ENCODE peak calls at places on chromosomes 11 and 22, in seven cellular contexts. Q is neuronal stem cell, D is mesenchymal stem cell, Y is IMR-90, C is H9, S is H1, I is trophoblast cell. O is an unnamed sample.

GRCh38 chr11:78961186-78961782 is 386.6 kb upstream of the NARS2 start:
- DNase-seq in C (peak; percentile 87), S (peak; percentile 56), Y (peak; percentile 46), I (peak; percentile 72), D (peak; percentile 37), Q (peak; percentile 27), O (peak; percentile 92)

GRCh38 chr11:71330996-71331395 is 78.6 kb upstream of the SHANK2 start:
- DNase-seq in C (no peak), Y (no peak), S (no peak), I (no peak), D (no peak), Q (no peak), O (no peak)

GRCh38 chr22:32997295-32997694 is 60.9 kb downstream of the SYN3 start:
- DNase-seq in Q (no peak), C (no peak), I (no peak), Y (no peak), S (peak; percentile 13), D (no peak), O (no peak)

GRCh38 chr11:114259551-114259983 is 36.6 kb upstream of the NNMT start:
- DNase-seq in C (no peak), I (no peak), D (no peak), Q (no peak), Y (no peak), S (no peak), O (no peak)

GRCh38 chr11:71995726-71996291 is 2.9 kb upstream of the IL18BP start:
- DNase-seq in D (no peak), C (no peak), Q (no peak), Y (no peak), S (no peak), I (peak; percentile 13), O (peak; percentile 43)

GRCh38 chr11:75938543-75938942 is 123.5 kb downstream of the UVRAG start:
- DNase-seq in D (peak; percentile 53), Q (no peak), Y (peak; percentile 45), I (no peak), S (no peak), C (no peak), O (no peak)

GRCh38 chr22:49297871-49298721 is 529.6 kb downstream of the BRD1 start:
- DNase-seq in S (peak; percentile 45), Q (no peak), Y (no peak), D (no peak), C (peak; percentile 33), I (no peak), O (peak; percentile 10)

GRCh38 chr11:66022401-66023185 is 3.7 kb downstream of the CATSPER1 start:
- DNase-seq in Y (peak; percentile 29), Q (peak; percentile 79), I (peak; percentile 92), S (peak; percentile 99), C (peak; percentile 89), D (peak; percentile 65), O (peak; percentile 82)

GRCh38 chr11:28673687-28674431 is 565.7 kb downstream of the METTL15 start:
- DNase-seq in C (no peak), Q (no peak), S (no peak), D (no peak), Y (peak; percentile 13), I (no peak), O (peak; percentile 16)

GRCh38 chr11:74870485-74870884 is 78.4 kb downstream of the XRRA1 start:
- DNase-seq in Q (no peak), I (peak; percentile 73), D (peak; percentile 61), C (no peak), Y (peak; percentile 66), S (no peak), O (peak; percentile 77)

GRCh38 chr11:8285228-8285627 is 21.6 kb upstream of the LMO1 start:
- DNase-seq in I (no peak), Y (no peak), Q (no peak), C (peak; percentile 12), D (no peak), S (peak; percentile 26), O (no peak)

GRCh38 chr11:128336203-128336602 is 251.2 kb downstream of the ETS1 start:
- DNase-seq in S (no peak), D (peak; percentile 82), C (no peak), I (peak; percentile 49), Q (no peak), Y (peak; percentile 82), O (peak; percentile 27)

GRCh38 chr11:70026012-70026411 is 52.1 kb upstream of the ANO1 start:
- DNase-seq in Y (no peak), C (no peak), I (no peak), Q (no peak), S (no peak), D (no peak), O (no peak)

GRCh38 chr11:73012121-73012863 is 129.8 kb downstream of the FCHSD2 start:
- DNase-seq in S (no peak), D (peak; percentile 48), C (no peak), I (peak; percentile 45), Q (no peak), Y (peak; percentile 59), O (no peak)

GRCh38 chr22:26585104-26585790 is 4.7 kb downstream of the TPST2 start:
- DNase-seq in Y (peak; percentile 79), Q (no peak), D (peak; percentile 71), S (no peak), C (no peak), I (no peak), O (no peak)

GRCh38 chr22:38036392-38037062 is 20.7 kb upstream of the PICK1 start:
- DNase-seq in D (no peak), S (no peak), Y (no peak), Q (no peak), C (no peak), I (no peak), O (no peak)

GRCh38 chr22:17264321-17265052 is 45.3 kb upstream of the ADA2 start:
- DNase-seq in I (no peak), S (peak; percentile 72), D (peak; percentile 40), Q (no peak), C (peak; percentile 78), Y (peak; percentile 30), O (peak; percentile 96)

GRCh38 chr11:123357990-123358827 is 71.9 kb upstream of the GRAMD1B start:
- DNase-seq in I (peak; percentile 52), S (peak; percentile 68), Q (peak; percentile 18), D (peak; percentile 8), C (peak; percentile 54), Y (peak; percentile 2), O (peak; percentile 57)

GRCh38 chr22:22168190-22168940 is 76.2 kb upstream of the VPREB1 start:
- DNase-seq in Q (no peak), C (peak; percentile 37), S (no peak), D (peak; percentile 9), Y (peak; percentile 61), I (peak; percentile 6), O (peak; percentile 61)

GRCh38 chr22:41347066-41347859 is 34.5 kb upstream of the TEF start:
- DNase-seq in Y (no peak), Q (no peak), D (no peak), C (no peak), I (no peak), S (no peak), O (no peak)

GRCh38 chr11:114171257-114172054 is 111.9 kb downstream of the ZBTB16 start:
- DNase-seq in I (no peak), Q (no peak), C (no peak), Y (no peak), S (no peak), D (peak; percentile 7), O (no peak)

GRCh38 chr22:19731361-19731725 is 8.0 kb downstream of the GP1BB start:
- DNase-seq in D (no peak), Q (no peak), S (no peak), C (no peak), I (no peak), Y (no peak), O (no peak)

GRCh38 chr11:69588270-69588669 is 52.7 kb upstream of the CCND1 start:
- DNase-seq in C (no peak), D (peak; percentile 58), Y (peak; percentile 87), I (peak; percentile 63), Q (no peak), S (no peak), O (no peak)

GRCh38 chr22:45722006-45722405 is 50.4 kb downstream of the ATXN10 start:
- DNase-seq in Q (no peak), D (no peak), C (no peak), I (no peak), S (no peak), Y (no peak), O (no peak)

GRCh38 chr22:45717787-45718186 is 46.2 kb downstream of the ATXN10 start:
- DNase-seq in I (peak; percentile 42), C (no peak), S (no peak), D (peak; percentile 74), Y (peak; percentile 79), Q (no peak), O (peak; percentile 54)

GRCh38 chr22:45720875-45721378 is 49.3 kb downstream of the ATXN10 start:
- DNase-seq in S (no peak), D (no peak), Q (no peak), C (no peak), I (no peak), Y (no peak), O (no peak)

GRCh38 chr22:45718391-45718790 is 46.8 kb downstream of the ATXN10 start:
- DNase-seq in C (no peak), Y (no peak), S (no peak), I (no peak), D (peak; percentile 15), Q (no peak), O (no peak)
- H3K4ac ChIP-seq in C (no peak overlapping the region), Y (peak overlapping the region; percentile 20), S (no peak overlapping the region), I (no peak overlapping the region), D (no peak overlapping the region), Q (no peak overlapping the region), O (no peak overlapping the region)

GRCh38 chr11:67381244-67381972 is 8.0 kb upstream of the CLCF1 start:
- DNase-seq in C (no peak), Q (no peak), I (peak; percentile 12), S (no peak), Y (no peak), D (no peak), O (no peak)
- H3K9ac ChIP-seq in C (no peak overlapping the region), Q (no peak overlapping the region), I (no peak overlapping the region), S (no peak overlapping the region), Y (no peak overlapping the region), D (no peak overlapping the region), O (no peak overlapping the region)

GRCh38 chr11:2144549-2145220 is 5.5 kb upstream of the IGF2 start:
- DNase-seq in I (no peak), C (no peak), D (no peak), S (no peak), Q (no peak), Y (no peak), O (no peak)
- H3K4ac ChIP-seq in I (no peak overlapping the region), C (no peak overlapping the region), D (no peak overlapping the region), S (no peak overlapping the region), Q (no peak overlapping the region), Y (no peak overlapping the region), O (no peak overlapping the region)

GRCh38 chr11:121727942-121728341 is 275.2 kb upstream of the SORL1-AS1 start:
- DNase-seq in I (no peak), Y (no peak), Q (no peak), D (no peak), C (no peak), S (no peak), O (no peak)

GRCh38 chr11:121722431-121723256 is 269.9 kb upstream of the SORL1-AS1 start:
- DNase-seq in Q (peak; percentile 37), D (peak; percentile 65), I (no peak), C (peak; percentile 84), S (peak; percentile 76), Y (peak; percentile 89), O (peak; percentile 95)

GRCh38 chr11:121721448-121721847 is 268.7 kb upstream of the SORL1-AS1 start:
- DNase-seq in C (no peak), Q (no peak), D (no peak), Y (no peak), S (no peak), I (no peak), O (no peak)

GRCh38 chr11:121721961-121722360 is 269.2 kb upstream of the SORL1-AS1 start:
- DNase-seq in I (no peak), Y (no peak), C (no peak), D (no peak), Q (no peak), S (no peak), O (no peak)

GRCh38 chr11:121723261-121723741 is 270.5 kb upstream of the SORL1-AS1 start:
- DNase-seq in Y (no peak), C (peak; percentile 47), D (no peak), S (peak; percentile 58), Q (no peak), I (no peak), O (peak; percentile 50)
- H3K9ac ChIP-seq in Y (peak overlapping the region; percentile 60), C (no peak overlapping the region), D (peak overlapping the region; percentile 89), S (peak overlapping the region; percentile 25), Q (no peak overlapping the region), I (no peak overlapping the region), O (peak overlapping the region; percentile 32)

O was measured in mesendoderm.